ENCODE peak calls at places on chromosome 1, in five cellular contexts. M is RWPE1, T is adrenal gland, Z is lung, C is colonic mucosa. V is an unnamed sample.

GRCh38 chr1:184660462-184661191 is 94.0 kb downstream of the EDEM3 start:
- DNase-seq in C (no peak), M (no peak), T (no peak), Z (no peak), V (no peak)

GRCh38 chr1:16955186-16955585 is 25.2 kb downstream of the MFAP2 start:
- DNase-seq in C (no peak), T (no peak), Z (no peak), M (no peak), V (no peak)

GRCh38 chr1:55969322-55969721 is 610.0 kb downstream of the PLPP3 start:
- DNase-seq in M (no peak), Z (no peak), T (no peak), C (no peak), V (no peak)

GRCh38 chr1:224565186-224565585 is 50.9 kb upstream of the CNIH3 start:
- DNase-seq in C (no peak), T (peak), Z (no peak), M (peak), V (peak)

GRCh38 chr1:46062651-46063319 is 69.6 kb downstream of the PIK3R3 start:
- DNase-seq in C (peak), Z (no peak), T (no peak), M (no peak), V (peak)

GRCh38 chr1:193448682-193449461 is 262.5 kb upstream of the B3GALT2 start:
- DNase-seq in Z (no peak), M (no peak), T (no peak), C (no peak), V (no peak)

GRCh38 chr1:202692959-202693555 is 17.2 kb downstream of the SYT2 start:
- DNase-seq in Z (peak), M (peak), T (peak), C (peak), V (peak)

GRCh38 chr1:59393211-59394180 is 96.6 kb downstream of the FGGY start:
- DNase-seq in T (peak), C (peak), M (no peak), Z (peak), V (no peak)

GRCh38 chr1:178408869-178409268 is 87.9 kb downstream of the CLEC20A start:
- DNase-seq in C (no peak), T (no peak), Z (no peak), M (no peak), V (no peak)

GRCh38 chr1:39753132-39754025 is 14.7 kb downstream of the PPIE start:
- DNase-seq in T (no peak), C (no peak), Z (no peak), M (no peak), V (no peak)

GRCh38 chr1:230986976-230987375 is 8.1 kb downstream of the ARV1 start:
- DNase-seq in Z (no peak), C (no peak), T (no peak), M (peak), V (no peak)

GRCh38 chr1:177959793-177960515 is 9.9 kb downstream of the SEC16B start:
- DNase-seq in C (no peak), Z (no peak), T (no peak), M (peak), V (peak)

GRCh38 chr1:156463874-156464273 is 36.7 kb downstream of the MEF2D start:
- DNase-seq in M (peak), Z (no peak), T (no peak), C (no peak), V (no peak)

GRCh38 chr1:17272641-17273040 is 23.7 kb downstream of the PADI3 start:
- DNase-seq in M (no peak), Z (no peak), C (peak), T (no peak), V (no peak)

GRCh38 chr1:8465692-8466091 is 147.8 kb downstream of the SLC45A1 start:
- DNase-seq in M (no peak), Z (no peak), T (no peak), C (peak), V (no peak)

GRCh38 chr1:171257207-171258052 is 9.1 kb downstream of the FMO1 start:
- DNase-seq in C (peak), T (peak), Z (no peak), M (peak), V (no peak)

GRCh38 chr1:177010246-177010825 is 154.2 kb downstream of the ASTN1 start:
- DNase-seq in M (no peak), C (no peak), Z (no peak), T (peak), V (no peak)

GRCh38 chr1:150464422-150464826 is 22.8 kb upstream of the TARS2 start:
- DNase-seq in C (peak), M (peak), Z (peak), T (peak), V (peak)

GRCh38 chr1:245656189-245656717 is 501.5 kb downstream of the KIF26B start:
- DNase-seq in Z (no peak), T (no peak), M (no peak), C (no peak), V (no peak)

GRCh38 chr1:245657371-245657770 is 502.6 kb downstream of the KIF26B start:
- DNase-seq in C (no peak), M (no peak), Z (no peak), T (no peak), V (no peak)

GRCh38 chr1:245650441-245650840 is 495.7 kb downstream of the KIF26B start:
- DNase-seq in C (no peak), M (no peak), T (no peak), Z (no peak), V (no peak)

GRCh38 chr1:245652660-245653427 is 498.1 kb downstream of the KIF26B start:
- DNase-seq in Z (no peak), C (no peak), T (no peak), M (no peak), V (no peak)

GRCh38 chr1:245654460-245655050 is 499.8 kb downstream of the KIF26B start:
- DNase-seq in C (no peak), T (no peak), M (no peak), Z (no peak), V (no peak)
- TF ChIP-seq CTCF in C (no peak), T (no peak), M (no peak), Z (no peak), V (no peak)

GRCh38 chr1:22665752-22666151 is 12.7 kb downstream of the C1QB start:
- DNase-seq in C (no peak), Z (no peak), M (peak), T (no peak), V (peak)
- TF ChIP-seq CTCF in C (peak), Z (no peak), M (peak), T (no peak), V (peak)

GRCh38 chr1:2583871-2584341 is 2.7 kb upstream of the PRXL2B start:
- DNase-seq in C (peak), Z (peak), T (no peak), M (no peak), V (peak)
- TF ChIP-seq CTCF in C (no peak), Z (no peak), T (no peak), M (no peak), V (no peak)

DNA sequence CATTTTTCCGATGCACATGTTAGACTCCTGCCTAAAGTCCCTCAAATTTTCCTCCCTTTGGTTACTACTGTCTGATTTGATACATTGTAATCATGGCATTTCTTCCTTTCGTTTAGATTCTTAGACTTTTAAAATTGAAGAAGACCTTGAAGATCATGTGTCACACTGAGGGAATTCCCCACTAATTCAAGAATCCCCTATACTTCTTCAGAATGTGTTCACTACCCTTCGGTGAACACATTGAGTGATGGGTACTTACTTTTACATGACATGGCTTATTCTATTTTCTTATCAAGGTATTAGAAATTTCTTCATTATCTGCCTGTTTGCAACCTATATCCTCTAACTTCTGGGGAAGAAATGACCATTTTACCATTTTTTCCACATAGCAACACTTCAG is 85.9 kb downstream of the LHX8 start:
- DNase-seq in T (no peak), C (no peak), Z (no peak), M (no peak), V (no peak)
- TF ChIP-seq CTCF in T (no peak), C (no peak), Z (no peak), M (no peak), V (no peak)